ENCODE peak calls at places on chromosomes 5 and 9, in eight cellular contexts. O is Peyer's patch; Q is AG09309; F is CD8-positive, alpha-beta memory T cell; R is fibroblast of lung; Z is mammary epithelial cell; T is IMR-90; S is SK-N-SH. L is an unnamed sample.

GRCh38 chr9:95581900-95582299 is 65.1 kb upstream of the PTCH1 start:
- DNase-seq in O (no peak), Q (no peak), F (no peak), R (no peak), Z (no peak), T (no peak), S (no peak), L (no peak)

GRCh38 chr9:95626885-95627558 is 110.3 kb upstream of the PTCH1 start:
- DNase-seq in O (no peak), Q (no peak), F (peak; percentile 16), R (no peak), Z (no peak), T (no peak), S (no peak), L (no peak)

GRCh38 chr9:105994970-105995369 is 300.6 kb downstream of the TMEM38B start:
- DNase-seq in O (no peak), Q (no peak), F (no peak), R (no peak), Z (peak; percentile 66), T (no peak), S (no peak), L (peak; percentile 81)

GRCh38 chr5:138869038-138869437 is 6.1 kb downstream of the LRRTM2 start:
- DNase-seq in O (no peak), Q (no peak), F (no peak), R (no peak), Z (no peak), T (no peak), S (no peak), L (no peak)

GRCh38 chr9:126839301-126839700 is 21.1 kb upstream of the ZBTB34 start:
- DNase-seq in O (no peak), Q (no peak), F (no peak), R (no peak), Z (no peak), T (no peak), S (no peak), L (no peak)

GRCh38 chr9:99881769-99882168 is 24.7 kb upstream of the STX17 start:
- DNase-seq in O (no peak), Q (no peak), F (no peak), R (no peak), Z (no peak), T (no peak), S (no peak), L (no peak)

GRCh38 chr9:116372786-116373185 is 219.2 kb downstream of the PAPPA start:
- DNase-seq in O (no peak), Q (no peak), F (no peak), R (no peak), Z (no peak), T (no peak), S (no peak), L (no peak)

GRCh38 chr5:163506726-163507125 is 1.3 kb downstream of the MAT2B start:
- DNase-seq in O (no peak), Q (no peak), F (no peak), R (peak; percentile 42), Z (peak; percentile 60), T (peak; percentile 67), S (no peak), L (peak; percentile 64)

GRCh38 chr9:92747459-92748232 is 17.0 kb downstream of the BICD2 start:
- DNase-seq in O (no peak), Q (no peak), F (no peak), R (no peak), Z (peak; percentile 52), T (peak; percentile 49), S (no peak), L (peak; percentile 65)

GRCh38 chr5:31329722-31330121 is 136.2 kb downstream of the CDH6 start:
- DNase-seq in O (no peak), Q (no peak), F (no peak), R (no peak), Z (no peak), T (peak; percentile 5), S (no peak), L (no peak)

GRCh38 chr9:136050266-136050705 is 44.8 kb downstream of the NACC2 start:
- DNase-seq in O (no peak), Q (no peak), F (no peak), R (no peak), Z (no peak), T (no peak), S (no peak), L (no peak)
- H3K4me3 ChIP-seq in O (no peak overlapping the region), Q (no peak overlapping the region), F (no peak overlapping the region), R (no peak overlapping the region), Z (no peak overlapping the region), T (peak overlapping the region; percentile 44), S (peak overlapping the region; percentile 65), L (peak overlapping the region; percentile 39)

GRCh38 chr9:104747245-104747564 is 278 bp upstream of the NIPSNAP3A start:
- DNase-seq in O (no peak), Q (no peak), F (no peak), R (no peak), Z (no peak), T (no peak), S (no peak), L (no peak)

GRCh38 chr9:104746798-104747197 is 685 bp upstream of the NIPSNAP3A start:
- DNase-seq in O (no peak), Q (no peak), F (no peak), R (no peak), Z (no peak), T (no peak), S (no peak), L (no peak)

GRCh38 chr9:104747565-104748358 is at the start of gene NIPSNAP3A:
- DNase-seq in O (peak; percentile 88), Q (no peak), F (peak; percentile 93), R (peak; percentile 64), Z (peak; percentile 80), T (peak; percentile 49), S (peak; percentile 94), L (peak; percentile 78)

GRCh38 chr9:104750185-104750762 is 2.8 kb downstream of the NIPSNAP3A start:
- DNase-seq in O (no peak), Q (no peak), F (no peak), R (no peak), Z (no peak), T (no peak), S (no peak), L (no peak)

DNA sequence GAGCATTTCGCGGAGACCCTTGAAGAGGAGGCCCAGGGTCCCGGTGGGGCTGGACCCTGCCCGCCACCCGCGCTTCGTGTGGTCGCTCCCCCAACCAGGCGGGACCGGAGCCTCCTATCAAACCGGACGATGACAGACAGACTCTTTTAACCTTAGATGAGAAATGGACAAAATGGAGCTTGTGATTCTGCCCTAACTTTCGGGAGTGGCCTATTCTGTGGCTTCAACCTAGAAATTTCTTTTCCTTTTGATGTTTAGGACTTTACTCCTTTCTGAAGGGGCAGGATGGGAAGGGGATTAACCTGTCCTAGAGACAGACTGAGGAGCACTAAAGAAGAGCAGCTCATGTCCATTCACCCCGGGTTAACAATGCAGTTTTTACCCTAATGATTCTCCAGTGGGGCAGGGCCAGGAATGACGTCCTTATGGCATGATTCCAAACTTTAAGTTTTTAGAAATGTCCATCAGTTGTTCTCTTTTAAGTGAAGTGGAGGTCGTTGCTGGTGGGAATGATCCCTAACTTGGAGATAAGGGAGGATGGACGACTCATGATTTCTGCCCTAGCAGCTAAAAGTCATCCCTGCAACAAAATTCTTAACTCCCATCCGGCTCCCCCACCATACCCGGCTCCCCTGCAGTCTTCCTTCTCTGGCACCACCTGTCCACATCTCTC is 1.0 kb downstream of the NIPSNAP3A start:
- DNase-seq in O (no peak), Q (no peak), F (no peak), R (peak; percentile 42), Z (peak; percentile 26), T (peak; percentile 13), S (peak; percentile 28), L (peak; percentile 29)
- H3K4me3 ChIP-seq in O (peak overlapping the region; percentile 81), Q (peak overlapping the region; percentile 90), F (peak overlapping the region; percentile 76), R (peak overlapping the region; percentile 79), Z (peak overlapping the region; percentile 83), T (peak overlapping the region; percentile 80), S (peak overlapping the region; percentile 90), L (peak overlapping the region; percentile 78)

DNA sequence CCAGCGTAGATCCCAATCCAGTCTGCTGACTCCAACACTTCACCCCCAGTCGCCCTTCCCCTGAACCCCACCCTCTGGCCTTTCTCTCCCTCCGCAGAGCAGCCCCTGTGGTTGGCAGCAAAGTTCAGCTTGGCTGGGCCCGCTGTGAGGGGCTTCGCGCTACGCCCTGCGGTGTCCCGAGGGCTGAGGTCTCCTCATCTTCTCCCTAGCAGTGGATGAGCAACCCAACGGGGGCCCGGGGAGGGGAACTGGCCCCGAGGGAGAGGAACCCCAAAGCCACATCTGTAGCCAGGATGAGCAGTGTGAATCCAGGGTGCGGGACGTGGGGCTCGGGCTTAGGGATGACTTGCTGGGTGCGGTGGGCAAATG is 579 bp downstream of the EGFL7 start:
- DNase-seq in O (no peak), Q (no peak), F (no peak), R (no peak), Z (no peak), T (no peak), S (no peak), L (no peak)
- H3K4me3 ChIP-seq in O (no peak overlapping the region), Q (no peak overlapping the region), F (no peak overlapping the region), R (no peak overlapping the region), Z (no peak overlapping the region), T (no peak overlapping the region), S (no peak overlapping the region), L (no peak overlapping the region)

GRCh38 chr9:6641961-6642360 is 3.6 kb downstream of the GLDC start:
- DNase-seq in O (no peak), Q (no peak), F (no peak), R (no peak), Z (peak; percentile 19), T (no peak), S (no peak), L (peak; percentile 29)

GRCh38 chr9:6641073-6641455 is 4.5 kb downstream of the GLDC start:
- DNase-seq in O (no peak), Q (no peak), F (no peak), R (no peak), Z (no peak), T (no peak), S (no peak), L (no peak)

GRCh38 chr9:6639622-6640021 is 5.9 kb downstream of the GLDC start:
- DNase-seq in O (no peak), Q (no peak), F (no peak), R (no peak), Z (no peak), T (no peak), S (no peak), L (no peak)

GRCh38 chr9:6640268-6641072 is 5.1 kb downstream of the GLDC start:
- DNase-seq in O (no peak), Q (no peak), F (no peak), R (no peak), Z (no peak), T (no peak), S (no peak), L (no peak)

DNA sequence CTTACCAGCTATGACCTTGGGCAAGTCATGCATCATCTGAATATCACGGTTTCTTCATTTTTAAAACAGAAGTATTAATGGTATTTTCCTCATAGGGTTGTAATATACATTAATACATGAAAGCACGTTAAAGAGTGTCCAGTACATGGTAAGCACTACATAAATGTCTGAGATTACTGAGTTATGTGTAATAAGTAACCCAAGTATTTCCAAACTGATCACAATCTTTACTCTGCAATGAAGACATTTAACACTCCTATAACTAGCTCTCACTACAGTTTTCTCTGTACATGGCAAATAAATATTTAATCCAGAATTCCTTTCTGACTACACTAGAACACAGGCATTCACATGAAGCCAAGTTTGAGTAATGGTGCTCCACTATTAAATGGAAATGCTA is 4.0 kb downstream of the GLDC start:
- DNase-seq in O (no peak), Q (no peak), F (no peak), R (no peak), Z (no peak), T (no peak), S (no peak), L (no peak)
- H3K4me3 ChIP-seq in O (no peak overlapping the region), Q (no peak overlapping the region), F (no peak overlapping the region), R (no peak overlapping the region), Z (no peak overlapping the region), T (no peak overlapping the region), S (no peak overlapping the region), L (no peak overlapping the region)

GRCh38 chr9:68781866-68782265 is 76.8 kb downstream of the PIP5K1B start:
- DNase-seq in O (no peak), Q (no peak), F (no peak), R (no peak), Z (no peak), T (no peak), S (no peak), L (no peak)
- H3K4me3 ChIP-seq in O (no peak overlapping the region), Q (no peak overlapping the region), F (no peak overlapping the region), R (no peak overlapping the region), Z (no peak overlapping the region), T (no peak overlapping the region), S (no peak overlapping the region), L (no peak overlapping the region)

L was measured in epithelial cell of esophagus.